ENCODE peak calls at places on chromosomes 4 and X, in six cellular contexts. E is coronary artery, X is suprapubic skin, R is psoas muscle, V is AG10803, L is fibroblast of the aortic adventitia. B is an unnamed sample.

GRCh38 chrX:15714529-15714928 is 23.5 kb upstream of the CA5B start:
- DNase-seq in E (no peak), X (no peak), R (peak; percentile 66), V (no peak), L (no peak), B (no peak)

GRCh38 chr4:105937759-105938158 is 42.5 kb downstream of the NPNT start:
- DNase-seq in E (no peak), X (no peak), R (no peak), V (peak; percentile 35), L (peak; percentile 17), B (no peak)

GRCh38 chr4:1249731-1250526 is 999 bp upstream of the CTBP1 start:
- DNase-seq in E (peak; percentile 79), X (peak; percentile 78), R (peak; percentile 70), V (peak; percentile 71), L (peak; percentile 48), B (peak; percentile 46)

GRCh38 chr4:76581276-76581675 is 146.2 kb downstream of the SHROOM3 start:
- DNase-seq in E (no peak), X (no peak), R (no peak), V (peak; percentile 68), L (no peak), B (no peak)

GRCh38 chr4:8278421-8279287 is 9.1 kb downstream of the HTRA3 start:
- DNase-seq in E (no peak), X (no peak), R (peak; percentile 65), V (peak; percentile 88), L (peak; percentile 88), B (peak; percentile 94)

GRCh38 chrX:119757979-119758681 is at the start of gene SOWAHD:
- DNase-seq in E (no peak), X (peak; percentile 79), R (peak; percentile 57), V (no peak), L (no peak), B (peak; percentile 33)

GRCh38 chrX:123173833-123174232 is 10.2 kb upstream of the GRIA3 start:
- DNase-seq in E (no peak), X (no peak), R (no peak), V (no peak), L (peak; percentile 15), B (no peak)

GRCh38 chr4:111631157-111631999 is 513.9 kb upstream of the FAM241A start:
- DNase-seq in E (no peak), X (no peak), R (no peak), V (peak; percentile 47), L (peak; percentile 43), B (peak; percentile 37)

GRCh38 chrX:71118985-71119535 is 664 bp downstream of the MED12 start:
- DNase-seq in E (no peak), X (no peak), R (no peak), V (no peak), L (peak; percentile 3), B (no peak)

GRCh38 chr4:8871417-8872401 is at the start of gene HMX1:
- DNase-seq in E (no peak), X (no peak), R (peak; percentile 62), V (no peak), L (no peak), B (no peak)

GRCh38 chr4:73897380-73898136 is 28.4 kb downstream of the CXCL1 start:
- DNase-seq in E (no peak), X (no peak), R (no peak), V (peak; percentile 98), L (peak; percentile 99), B (peak; percentile 93)

GRCh38 chr4:152665691-152666410 is 13.9 kb downstream of the TMEM154 start:
- DNase-seq in E (no peak), X (no peak), R (no peak), V (no peak), L (no peak), B (no peak)

GRCh38 chr4:158913766-158914165 is 144.9 kb downstream of the FNIP2 start:
- DNase-seq in E (no peak), X (no peak), R (no peak), V (peak; percentile 70), L (peak; percentile 49), B (no peak)

GRCh38 chrX:34382416-34382815 is 250.3 kb upstream of the FAM47A start:
- DNase-seq in E (no peak), X (no peak), R (no peak), V (peak; percentile 18), L (peak; percentile 79), B (peak; percentile 78)

GRCh38 chrX:51894697-51895336 is 1.4 kb downstream of the MAGED1 start:
- DNase-seq in E (no peak), X (no peak), R (peak; percentile 55), V (peak; percentile 38), L (peak; percentile 26), B (peak; percentile 29)

GRCh38 chr4:68466185-68466584 is 18.9 kb downstream of the TMPRSS11E start:
- DNase-seq in E (no peak), X (no peak), R (no peak), V (peak; percentile 77), L (peak; percentile 37), B (peak; percentile 33)

GRCh38 chrX:12138366-12139313 is at the start of gene FRMPD4:
- DNase-seq in E (no peak), X (no peak), R (no peak), V (peak; percentile 39), L (peak; percentile 15), B (peak; percentile 47)

GRCh38 chrX:140507223-140507981 is 2.5 kb upstream of the SOX3 start:
- DNase-seq in E (no peak), X (no peak), R (no peak), V (no peak), L (no peak), B (no peak)

GRCh38 chr4:45036677-45037076 is 310.3 kb upstream of the GNPDA2 start:
- DNase-seq in E (no peak), X (no peak), R (no peak), V (no peak), L (no peak), B (no peak)

GRCh38 chrX:41481264-41482109 is 34.3 kb downstream of the NYX start:
- DNase-seq in E (no peak), X (no peak), R (no peak), V (peak; percentile 4), L (peak; percentile 5), B (no peak)

GRCh38 chrX:72272868-72273267 is 4.2 kb downstream of the RPS4X start:
- DNase-seq in E (no peak), X (no peak), R (no peak), V (no peak), L (peak; percentile 46), B (no peak)

GRCh38 chr4:171266666-171267065 is 546.5 kb upstream of the GALNTL6 start:
- DNase-seq in E (no peak), X (no peak), R (no peak), V (no peak), L (no peak), B (no peak)

GRCh38 chrX:123773258-123773978 is 40.6 kb upstream of the THOC2 start:
- DNase-seq in E (no peak), X (no peak), R (no peak), V (peak; percentile 8), L (no peak), B (peak; percentile 13)

GRCh38 chr4:1462009-1462767 is 55.9 kb upstream of the NKX1-1 start:
- DNase-seq in E (peak; percentile 47), X (no peak), R (no peak), V (no peak), L (no peak), B (no peak)

GRCh38 chr4:42150653-42151567 is 1.5 kb downstream of the BEND4 start:
- DNase-seq in E (no peak), X (no peak), R (no peak), V (no peak), L (no peak), B (no peak)

GRCh38 chr4:61294001-61294400 is 93.9 kb downstream of the ADGRL3 start:
- DNase-seq in E (no peak), X (no peak), R (no peak), V (no peak), L (no peak), B (no peak)

GRCh38 chr4:38002451-38003071 is 42.4 kb downstream of the PTTG2 start:
- DNase-seq in E (no peak), X (no peak), R (no peak), V (peak; percentile 16), L (no peak), B (peak; percentile 18)

GRCh38 chr4:14111730-14112171 is 484.2 kb upstream of the BOD1L1 start:
- DNase-seq in E (no peak), X (no peak), R (no peak), V (peak; percentile 72), L (peak; percentile 60), B (peak; percentile 60)

DNA sequence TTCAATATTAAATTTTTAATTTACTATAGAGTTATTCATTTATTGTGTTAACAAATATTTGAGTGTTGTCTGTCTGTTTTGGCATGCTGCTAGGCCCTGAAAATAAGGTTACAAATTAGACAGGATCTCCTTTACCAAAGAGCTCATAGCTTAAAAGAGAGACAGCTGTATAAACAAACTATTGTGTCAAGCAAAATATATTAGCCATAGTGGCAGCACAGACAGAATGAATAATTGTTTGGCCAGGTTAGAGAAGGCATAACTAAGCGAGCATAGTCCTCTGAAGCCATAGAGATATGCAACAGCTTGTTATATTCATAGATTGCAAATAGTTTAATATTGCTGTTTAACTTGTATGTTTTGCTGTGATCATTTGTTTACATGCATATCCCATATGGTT is 66.7 kb upstream of the NDUFC1 start:
- DNase-seq in E (no peak), X (no peak), R (no peak), V (no peak), L (no peak), B (peak; percentile 7)
- H3K4me3 ChIP-seq in E (no peak overlapping the region), X (no peak overlapping the region), R (no peak overlapping the region), V (no peak overlapping the region), L (no peak overlapping the region), B (no peak overlapping the region)

DNA sequence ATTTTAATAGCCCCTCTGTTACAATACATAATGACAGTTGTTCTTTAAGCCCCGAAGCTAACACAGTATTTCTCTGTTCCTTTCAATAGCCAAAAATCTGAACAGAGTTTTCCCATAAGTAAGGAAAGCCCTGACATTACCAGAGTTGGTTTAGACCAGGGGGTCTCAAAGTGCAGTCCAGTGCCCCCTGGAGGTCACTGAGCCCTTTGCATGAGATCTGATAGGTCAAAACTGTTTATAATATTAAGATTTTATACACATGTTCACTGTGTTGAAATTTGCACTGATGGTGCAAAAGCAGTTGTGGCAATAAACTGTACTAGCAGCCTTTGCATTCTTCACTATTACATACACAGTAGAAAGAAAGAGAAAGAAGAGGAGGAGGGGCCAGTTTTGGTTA is 177.1 kb downstream of the SPANXN3 start:
- DNase-seq in E (no peak), X (no peak), R (no peak), V (no peak), L (no peak), B (no peak)
- TF ChIP-seq CTCF in E (no peak), X (no peak), R (no peak), V (no peak), L (no peak), B (no peak)

DNA sequence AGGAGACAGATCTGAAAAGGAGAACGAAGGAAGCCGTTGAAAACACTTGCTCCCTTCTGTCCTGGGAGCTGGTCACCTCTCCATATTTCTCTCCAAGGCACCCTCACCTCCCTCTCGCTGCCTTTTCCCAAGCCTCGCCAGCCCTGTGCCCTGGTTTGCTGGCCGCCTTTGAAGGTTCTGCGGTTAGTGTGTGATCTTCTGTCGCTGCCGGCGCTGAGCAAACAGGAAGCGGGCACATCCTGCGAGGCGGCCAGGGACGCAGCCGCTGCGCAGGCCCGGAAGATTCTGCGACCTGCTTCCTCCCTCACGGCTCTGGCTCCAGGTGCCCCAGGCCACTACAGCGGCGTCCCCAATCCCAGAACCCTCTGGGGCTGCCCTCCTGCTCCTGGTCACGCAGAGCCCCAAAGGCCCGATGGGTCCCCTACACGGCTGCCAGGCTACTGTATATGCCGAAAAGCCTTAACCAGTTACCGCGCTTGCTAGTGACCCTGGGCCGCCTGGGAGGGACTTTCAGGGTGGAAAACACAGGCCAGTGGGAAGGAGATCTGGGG is 2.5 kb upstream of the SASH3 start:
- DNase-seq in E (no peak), X (no peak), R (peak; percentile 68), V (no peak), L (no peak), B (no peak)
- H3K4me3 ChIP-seq in E (no peak overlapping the region), X (peak overlapping the region; percentile 9), R (no peak overlapping the region), V (no peak overlapping the region), L (no peak overlapping the region), B (no peak overlapping the region)

GRCh38 chr4:176054942-176055341 is 10.7 kb upstream of the WDR17 start:
- DNase-seq in E (no peak), X (no peak), R (no peak), V (peak; percentile 3), L (no peak), B (no peak)
- TF ChIP-seq CTCF in E (no peak), X (no peak), R (no peak), V (peak; percentile 29), L (peak; percentile 23), B (peak; percentile 9)